ENCODE peak calls at places on chromosome 16, in eight cellular contexts. J is GM23338, U is AG04450, B is right atrium auricular region, Y is adrenal gland, G is bronchial epithelial cell, P is AG10803, N is lower lobe of right lung. M is an unnamed sample.

GRCh38 chr16:12898556-12898955 is 2.8 kb upstream of the SHISA9 start:
- DNase-seq in J (peak; percentile 73), U (no peak), B (no peak), Y (no peak), G (no peak), P (no peak), N (no peak), M (no peak)

GRCh38 chr16:50611332-50611934 is 63.2 kb downstream of the NKD1 start:
- DNase-seq in J (no peak), U (no peak), B (no peak), Y (no peak), G (peak; percentile 44), P (peak; percentile 49), N (no peak), M (peak; percentile 56)

GRCh38 chr16:50573279-50573678 is 25.1 kb downstream of the NKD1 start:
- DNase-seq in J (no peak), U (no peak), B (no peak), Y (no peak), G (no peak), P (no peak), N (no peak), M (no peak)

GRCh38 chr16:86498155-86498651 is 12.1 kb upstream of the FOXF1 start:
- DNase-seq in J (no peak), U (no peak), B (no peak), Y (no peak), G (no peak), P (no peak), N (no peak), M (no peak)

GRCh38 chr16:84922351-84923135 is 88.8 kb downstream of the ZDHHC7 start:
- DNase-seq in J (no peak), U (no peak), B (peak; percentile 89), Y (peak; percentile 88), G (no peak), P (peak; percentile 26), N (peak; percentile 64), M (peak; percentile 76)

GRCh38 chr16:79628501-79628975 is 28.0 kb upstream of the MAF start:
- DNase-seq in J (no peak), U (peak; percentile 24), B (no peak), Y (no peak), G (peak; percentile 86), P (no peak), N (no peak), M (peak; percentile 7)

GRCh38 chr16:84427553-84427952 is 59.2 kb downstream of the ATP2C2 start:
- DNase-seq in J (no peak), U (no peak), B (no peak), Y (no peak), G (no peak), P (no peak), N (no peak), M (no peak)

GRCh38 chr16:57648590-57649442 is 19.3 kb upstream of the ADGRG3 start:
- DNase-seq in J (peak; percentile 89), U (peak; percentile 34), B (peak; percentile 85), Y (peak; percentile 94), G (peak; percentile 61), P (peak; percentile 61), N (peak; percentile 86), M (peak; percentile 85)

GRCh38 chr16:68446941-68447675 is 1.2 kb downstream of the SMPD3 start:
- DNase-seq in J (peak; percentile 50), U (no peak), B (no peak), Y (no peak), G (no peak), P (no peak), N (no peak), M (no peak)
- H3K4me3 ChIP-seq in J (peak overlapping the region; percentile 63), U (no peak overlapping the region), B (peak overlapping the region; percentile 51), Y (no peak overlapping the region), G (no peak overlapping the region), P (no peak overlapping the region), N (peak overlapping the region; percentile 68), M (no peak overlapping the region)

DNA sequence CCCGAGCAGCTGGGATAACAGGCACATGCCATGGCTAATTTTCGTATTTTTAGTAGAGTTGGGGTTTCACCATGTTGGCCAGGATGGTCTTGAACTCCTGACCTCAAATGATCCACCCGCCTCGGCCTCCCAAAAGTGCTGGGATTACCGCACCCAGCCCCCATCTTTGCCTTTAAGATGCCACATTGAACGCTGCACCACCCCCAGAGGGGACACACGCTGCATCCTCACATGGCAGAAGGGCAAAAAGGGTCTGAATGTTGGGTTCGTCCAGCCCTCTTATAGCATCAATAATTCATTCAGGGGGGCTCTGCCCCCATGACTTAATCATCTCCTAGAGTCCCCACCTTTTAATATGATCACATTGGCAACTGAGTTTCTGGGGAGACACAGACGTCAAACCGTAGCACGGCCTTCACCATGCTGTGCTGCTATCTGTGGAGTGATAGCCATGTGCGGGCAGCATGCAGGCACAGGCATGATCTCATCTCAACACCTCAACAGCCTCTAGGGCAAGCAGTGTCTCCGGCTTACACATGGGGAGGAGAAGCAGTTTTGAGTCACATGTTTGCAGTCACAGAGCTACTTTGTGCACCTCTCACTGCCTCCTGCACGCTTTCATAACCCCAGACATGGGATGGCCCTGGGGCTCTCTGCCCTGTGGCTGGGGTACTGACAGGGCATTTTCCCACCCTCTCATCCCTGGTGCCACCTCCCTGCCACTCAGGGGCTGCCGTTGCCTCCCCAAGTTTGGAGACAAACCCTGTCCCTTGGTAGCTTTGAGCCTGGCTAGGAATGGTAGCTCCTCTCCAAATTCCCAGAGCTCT is 30.0 kb downstream of the IL21R start:
- DNase-seq in J (no peak), U (no peak), B (peak; percentile 44), Y (peak; percentile 38), G (peak; percentile 82), P (peak; percentile 37), N (no peak), M (no peak)
- TF ChIP-seq CTCF in J (no peak), U (no peak), B (no peak), Y (no peak), G (no peak), P (no peak), N (no peak), M (no peak)

GRCh38 chr16:706189-707061 is 824 bp upstream of the FBXL16 start:
- DNase-seq in J (peak; percentile 76), U (no peak), B (no peak), Y (no peak), G (no peak), P (no peak), N (no peak), M (no peak)

GRCh38 chr16:705748-706188 is at the start of gene FBXL16:
- DNase-seq in J (peak; percentile 70), U (no peak), B (no peak), Y (no peak), G (no peak), P (no peak), N (no peak), M (no peak)

GRCh38 chr16:703406-703805 is 2.2 kb downstream of the FBXL16 start:
- DNase-seq in J (no peak), U (no peak), B (no peak), Y (no peak), G (no peak), P (no peak), N (no peak), M (no peak)

GRCh38 chr16:704047-704446 is 1.6 kb downstream of the FBXL16 start:
- DNase-seq in J (no peak), U (no peak), B (no peak), Y (no peak), G (no peak), P (no peak), N (no peak), M (no peak)

DNA sequence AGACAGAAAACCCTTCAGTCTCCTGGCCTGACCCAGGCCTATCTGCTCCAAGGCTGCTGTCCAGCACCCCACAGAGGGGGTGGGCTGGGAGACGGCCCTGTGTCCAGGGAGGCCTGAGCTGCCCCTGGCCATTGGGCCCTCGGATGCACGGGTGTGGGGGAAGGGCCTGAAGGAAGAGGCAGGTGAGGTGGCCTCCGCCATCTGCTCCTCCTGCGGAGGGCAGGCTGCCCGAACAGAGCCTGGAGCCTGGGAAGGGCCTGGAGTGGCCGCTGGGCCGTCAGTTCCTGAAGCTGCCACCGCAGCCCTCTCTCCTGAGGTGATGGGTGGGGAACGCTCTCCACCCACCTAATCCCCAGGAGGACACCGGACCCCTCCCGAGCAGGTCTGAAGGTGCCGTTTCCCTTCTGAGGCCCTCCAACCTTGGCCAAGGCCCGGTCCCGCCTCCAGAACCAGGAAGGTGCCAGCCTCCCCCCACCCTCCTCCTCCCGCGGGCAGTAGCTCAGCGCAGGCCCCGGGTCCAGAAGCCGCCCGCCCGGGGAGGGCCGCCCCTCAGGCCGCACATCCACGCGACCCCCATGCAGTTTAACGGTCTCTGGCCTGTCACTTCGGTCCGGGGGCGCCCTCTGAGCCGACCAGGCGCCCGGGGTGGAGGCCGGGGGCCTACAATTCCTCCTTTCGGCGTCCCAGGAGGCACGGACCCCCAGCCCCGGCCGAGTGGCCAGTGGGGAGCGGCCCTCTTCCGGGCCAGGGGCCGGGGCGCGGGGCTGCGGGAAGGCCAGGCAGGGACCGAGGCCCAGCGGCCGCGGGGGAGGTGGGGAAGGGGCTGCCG is 835 bp downstream of the FBXL16 start:
- DNase-seq in J (no peak), U (no peak), B (no peak), Y (no peak), G (no peak), P (no peak), N (no peak), M (no peak)
- H3K4me3 ChIP-seq in J (peak overlapping the region; percentile 57), U (no peak overlapping the region), B (peak overlapping the region; percentile 21), Y (no peak overlapping the region), G (peak overlapping the region; percentile 17), P (no peak overlapping the region), N (no peak overlapping the region), M (no peak overlapping the region)

GRCh38 chr16:89221604-89222003 is 4.1 kb downstream of the ZNF778 start:
- DNase-seq in J (no peak), U (no peak), B (no peak), Y (no peak), G (no peak), P (no peak), N (no peak), M (no peak)

GRCh38 chr16:89216315-89217137 is 977 bp upstream of the ZNF778 start:
- DNase-seq in J (peak; percentile 89), U (peak; percentile 41), B (peak; percentile 86), Y (peak; percentile 92), G (peak; percentile 69), P (peak; percentile 75), N (peak; percentile 85), M (peak; percentile 79)

GRCh38 chr16:89219365-89219764 is 1.9 kb downstream of the ZNF778 start:
- DNase-seq in J (no peak), U (no peak), B (no peak), Y (no peak), G (no peak), P (no peak), N (no peak), M (no peak)

GRCh38 chr16:89217138-89217387 is 440 bp upstream of the ZNF778 start:
- DNase-seq in J (no peak), U (no peak), B (no peak), Y (no peak), G (no peak), P (no peak), N (no peak), M (no peak)

DNA sequence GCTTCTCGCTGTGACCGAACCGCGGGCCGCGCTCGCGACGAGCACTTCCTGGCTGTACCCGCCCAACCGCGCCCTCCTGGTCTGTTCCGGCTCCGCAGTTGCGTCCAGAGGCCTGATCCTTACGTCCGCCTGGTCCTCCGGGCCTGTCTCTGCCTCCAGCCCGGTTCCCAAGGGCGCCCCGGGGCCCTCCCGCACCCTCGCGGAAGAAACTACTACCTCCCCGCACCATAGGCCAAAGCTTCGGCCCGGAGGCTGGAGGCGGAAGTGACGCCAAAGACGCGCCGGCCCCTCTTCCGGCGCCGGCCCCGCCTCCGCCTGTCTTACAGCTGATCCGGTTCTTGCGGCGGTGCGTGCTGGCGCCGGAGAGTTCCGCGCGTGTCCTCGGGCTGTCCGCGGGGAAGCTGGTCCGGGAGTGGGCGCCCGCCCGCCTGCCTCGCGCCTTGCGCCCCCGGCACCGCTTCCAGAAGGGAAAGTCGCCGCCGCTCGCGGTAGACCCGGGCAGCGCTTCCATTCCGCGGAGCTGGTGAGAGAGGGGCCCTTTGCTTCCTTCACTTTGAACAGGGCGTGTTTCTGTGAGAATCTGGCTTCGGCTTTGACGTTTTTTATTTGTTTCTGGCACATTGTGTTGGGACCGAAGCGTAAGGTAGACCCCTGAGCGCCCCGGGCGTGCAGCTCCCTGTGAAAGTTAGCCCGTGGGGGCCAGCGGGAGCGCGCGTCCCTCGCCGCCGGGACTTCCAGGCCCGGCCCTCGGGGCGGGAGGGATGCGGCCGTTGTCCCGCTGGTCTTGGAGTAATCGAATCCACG is at the start of gene ZNF778:
- DNase-seq in J (peak; percentile 91), U (peak; percentile 56), B (peak; percentile 87), Y (peak; percentile 90), G (peak; percentile 69), P (peak; percentile 80), N (peak; percentile 90), M (peak; percentile 81)
- TF ChIP-seq CTCF in J (no peak), U (no peak), B (no peak), Y (no peak), G (no peak), P (no peak), N (no peak), M (no peak)

M was measured in fibroblast of pulmonary artery.